ENCODE peak calls at places on chromosomes 3 and 15, in ten cellular contexts. I, W, A, Z, L, R, Q, D, K and H are unnamed samples. For H3K9me2, the result is how much of the 10 kb centered on the place peaks cover.

GRCh38 chr3:78659386-78659987 is 1108.3 kb downstream of the ROBO1 start:
- DNase-seq in I (peak), W (peak), A (peak), Z (peak), L (peak), R (peak), Q (peak), D (peak), K (peak), H (peak)

GRCh38 chr3:33006081-33006480 is 54.6 kb downstream of the CCR4 start:
- DNase-seq in I (no peak), W (no peak), A (no peak), Z (peak), L (no peak), R (no peak), Q (no peak), D (no peak), K (no peak), H (no peak)

GRCh38 chr3:195015021-195015420 is 255.9 kb downstream of the XXYLT1 start:
- DNase-seq in I (no peak), W (no peak), A (peak), Z (no peak), L (no peak), R (no peak), Q (no peak), D (no peak), K (no peak), H (peak)

GRCh38 chr3:133890972-133891644 is 4.6 kb downstream of the RAB6B start:
- DNase-seq in I (no peak), W (no peak), A (no peak), Z (no peak), L (no peak), R (no peak), Q (no peak), D (no peak), K (no peak), H (no peak)

GRCh38 chr3:112818289-112818688 is 28.4 kb downstream of the CD200R1L start:
- DNase-seq in I (no peak), W (peak), A (no peak), Z (no peak), L (no peak), R (peak), Q (no peak), D (no peak), K (peak), H (no peak)

GRCh38 chr3:108620250-108620649 is 30.7 kb downstream of the DZIP3 start:
- DNase-seq in I (no peak), W (no peak), A (no peak), Z (no peak), L (peak), R (no peak), Q (no peak), D (no peak), K (no peak), H (no peak)

GRCh38 chr15:64611085-64611484 is 150.7 kb downstream of the ZNF609 start:
- DNase-seq in I (no peak), W (peak), A (no peak), Z (no peak), L (no peak), R (no peak), Q (no peak), D (no peak), K (no peak), H (no peak)

GRCh38 chr15:81265256-81265943 is 58.5 kb downstream of the STARD5 start:
- DNase-seq in I (peak), W (no peak), A (peak), Z (peak), L (no peak), R (no peak), Q (no peak), D (no peak), K (no peak), H (no peak)

GRCh38 chr3:149364624-149365023 is 12.8 kb downstream of the TM4SF1 start:
- DNase-seq in I (no peak), W (no peak), A (no peak), Z (no peak), L (no peak), R (no peak), Q (no peak), D (no peak), K (no peak), H (no peak)

GRCh38 chr3:20043825-20044224 is 3.6 kb downstream of the KAT2B start:
- DNase-seq in I (no peak), W (no peak), A (peak), Z (no peak), L (no peak), R (no peak), Q (no peak), D (no peak), K (no peak), H (peak)

GRCh38 chr3:194126790-194127189 is 9.2 kb upstream of the HES1 start:
- DNase-seq in I (no peak), W (no peak), A (no peak), Z (no peak), L (no peak), R (no peak), Q (no peak), D (no peak), K (no peak), H (no peak)

GRCh38 chr3:139559541-139559940 is 20.0 kb upstream of the RBP1 start:
- DNase-seq in I (no peak), W (peak), A (no peak), Z (no peak), L (no peak), R (peak), Q (no peak), D (no peak), K (no peak), H (peak)

GRCh38 chr3:17195856-17196604 is 311.3 kb downstream of the PLCL2 start:
- DNase-seq in I (peak), W (peak), A (peak), Z (peak), L (no peak), R (peak), Q (no peak), D (no peak), K (peak), H (no peak)

GRCh38 chr15:57921371-57921770 is 144.1 kb downstream of the ALDH1A2 start:
- DNase-seq in I (no peak), W (no peak), A (no peak), Z (no peak), L (no peak), R (peak), Q (no peak), D (no peak), K (no peak), H (no peak)

GRCh38 chr3:60403866-60404265 is 847.4 kb downstream of the FHIT start:
- DNase-seq in I (no peak), W (no peak), A (peak), Z (no peak), L (no peak), R (peak), Q (no peak), D (no peak), K (no peak), H (no peak)

GRCh38 chr15:55237219-55238130 is 40.7 kb upstream of the RSL24D1 start:
- DNase-seq in I (no peak), W (no peak), A (no peak), Z (no peak), L (no peak), R (no peak), Q (no peak), D (no peak), K (no peak), H (no peak)

GRCh38 chr3:174784206-174784934 is 74.8 kb upstream of the NAALADL2 start:
- DNase-seq in I (no peak), W (peak), A (no peak), Z (no peak), L (no peak), R (peak), Q (no peak), D (no peak), K (no peak), H (no peak)

GRCh38 chr3:127196002-127196401 is 3.1 kb downstream of the PRR23E start:
- DNase-seq in I (no peak), W (no peak), A (no peak), Z (no peak), L (no peak), R (no peak), Q (no peak), D (no peak), K (no peak), H (no peak)

GRCh38 chr3:184334470-184335158 is 2.8 kb upstream of the FAM131A start:
- DNase-seq in I (no peak), W (peak), A (no peak), Z (no peak), L (no peak), R (peak), Q (peak), D (no peak), K (peak), H (peak)

GRCh38 chr3:182596673-182597410 is 196.5 kb upstream of the ATP11B start:
- DNase-seq in I (no peak), W (no peak), A (no peak), Z (no peak), L (no peak), R (no peak), Q (no peak), D (no peak), K (no peak), H (no peak)

GRCh38 chr3:188687389-188687788 is 484.4 kb upstream of the TPRG1 start:
- DNase-seq in I (no peak), W (peak), A (no peak), Z (peak), L (no peak), R (peak), Q (no peak), D (no peak), K (no peak), H (peak)

GRCh38 chr3:123096701-123097100 is 29.9 kb downstream of the PDIA5 start:
- DNase-seq in I (no peak), W (no peak), A (no peak), Z (no peak), L (peak), R (peak), Q (peak), D (no peak), K (no peak), H (no peak)

GRCh38 chr3:133833880-133834620 is 28.4 kb downstream of the SRPRB start:
- DNase-seq in I (no peak), W (no peak), A (no peak), Z (no peak), L (no peak), R (no peak), Q (no peak), D (no peak), K (no peak), H (no peak)

GRCh38 chr3:170007031-170007663 is 30.6 kb upstream of the GPR160 start:
- DNase-seq in I (peak), W (no peak), A (peak), Z (no peak), L (no peak), R (peak), Q (no peak), D (no peak), K (no peak), H (no peak)

GRCh38 chr3:64687781-64688515 is at the start of gene ADAMTS9:
- DNase-seq in I (no peak), W (no peak), A (no peak), Z (peak), L (peak), R (peak), Q (peak), D (no peak), K (no peak), H (peak)

GRCh38 chr3:151419806-151420205 is 35.3 kb upstream of the P2RY12 start:
- DNase-seq in I (no peak), W (no peak), A (no peak), Z (no peak), L (no peak), R (no peak), Q (no peak), D (no peak), K (no peak), H (no peak)

GRCh38 chr3:25558106-25558505 is 106.6 kb downstream of the TOP2B start:
- DNase-seq in I (no peak), W (no peak), A (no peak), Z (no peak), L (no peak), R (no peak), Q (no peak), D (no peak), K (no peak), H (no peak)

GRCh38 chr3:126934149-126934548 is 48.8 kb upstream of the PLXNA1 start:
- DNase-seq in I (no peak), W (no peak), A (no peak), Z (no peak), L (peak), R (peak), Q (peak), D (no peak), K (no peak), H (no peak)

DNA sequence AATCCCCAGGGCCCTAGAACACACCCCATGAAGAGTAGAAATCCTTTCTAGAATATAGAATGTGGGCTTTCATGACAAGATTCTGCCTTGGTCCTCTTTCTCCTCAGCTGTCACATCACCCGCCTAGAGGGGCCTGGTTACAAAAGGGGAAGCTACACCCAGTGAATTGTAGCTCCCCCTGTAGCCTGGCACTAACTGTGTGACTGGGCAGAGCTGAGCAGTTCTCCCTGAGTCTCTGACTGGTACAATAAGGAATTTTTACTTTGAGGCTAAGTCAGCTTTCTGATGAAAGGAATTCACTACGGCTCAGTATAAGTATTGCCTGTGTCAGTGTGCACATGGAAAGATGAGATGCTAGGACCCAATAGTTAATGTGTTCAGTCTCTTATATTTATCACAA is 28.7 kb upstream of the ZNF148 start:
- DNase-seq in I (no peak), W (no peak), A (no peak), Z (peak), L (no peak), R (peak), Q (no peak), D (no peak), K (peak), H (no peak)
- H3K9me2 ChIP-seq in I (under half), W (under half), A (under half), Z (under half), L (under half), R (under half), Q (under half), D (under half), K (under half), H (under half)

GRCh38 chr15:73921257-73921890 is 4.9 kb upstream of the LOXL1 start:
- DNase-seq in I (no peak), W (peak), A (no peak), Z (no peak), L (no peak), R (peak), Q (no peak), D (no peak), K (no peak), H (no peak)
- H3K27ac ChIP-seq in I (no peak), W (peak), A (no peak), Z (no peak), L (no peak), R (peak), Q (peak), D (no peak), K (no peak), H (no peak)

DNA sequence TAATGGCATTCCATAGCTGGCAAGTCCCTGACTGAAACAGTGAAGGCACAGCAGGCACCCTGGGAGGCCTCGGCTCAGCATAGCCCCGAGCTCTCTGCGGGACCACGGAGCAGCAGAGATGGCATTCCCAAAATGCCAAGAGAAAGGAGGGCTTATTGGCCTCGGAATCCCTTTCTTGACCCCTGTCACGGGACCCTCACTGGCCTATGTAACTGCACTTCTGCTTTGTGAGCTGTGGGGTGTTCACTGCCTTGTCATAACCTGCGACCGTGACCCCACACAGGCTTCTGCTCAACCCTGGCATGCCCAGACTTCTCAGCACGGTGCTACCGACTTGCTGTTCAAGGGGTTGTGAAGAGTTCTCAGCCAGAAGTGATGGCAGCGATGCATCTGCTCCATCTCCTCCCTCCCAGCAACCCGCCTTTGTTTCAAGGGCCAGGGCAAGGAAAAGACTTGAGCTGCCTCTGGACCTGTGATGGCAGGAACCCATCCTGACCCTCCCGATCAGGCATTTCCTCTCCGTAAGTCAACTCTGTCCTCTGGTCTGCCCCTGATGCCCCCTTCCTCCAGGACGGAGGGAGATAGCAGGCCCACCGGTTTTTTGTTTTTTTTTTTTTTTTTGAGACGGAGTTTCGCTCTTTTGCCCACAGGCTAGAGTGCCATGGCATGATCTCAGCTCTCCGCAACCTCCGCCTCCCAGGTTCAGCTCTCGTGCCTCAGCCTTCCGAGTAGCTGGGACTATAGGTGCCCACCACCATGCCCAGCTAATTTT is 30.5 kb downstream of the EHD4 start:
- DNase-seq in I (no peak), W (no peak), A (no peak), Z (peak), L (no peak), R (no peak), Q (no peak), D (no peak), K (no peak), H (no peak)
- H3K9me2 ChIP-seq in I (under half), W (under half), A (under half), Z (under half), L (under half), R (under half), Q (under half), D (under half), K (under half), H (under half)

DNA sequence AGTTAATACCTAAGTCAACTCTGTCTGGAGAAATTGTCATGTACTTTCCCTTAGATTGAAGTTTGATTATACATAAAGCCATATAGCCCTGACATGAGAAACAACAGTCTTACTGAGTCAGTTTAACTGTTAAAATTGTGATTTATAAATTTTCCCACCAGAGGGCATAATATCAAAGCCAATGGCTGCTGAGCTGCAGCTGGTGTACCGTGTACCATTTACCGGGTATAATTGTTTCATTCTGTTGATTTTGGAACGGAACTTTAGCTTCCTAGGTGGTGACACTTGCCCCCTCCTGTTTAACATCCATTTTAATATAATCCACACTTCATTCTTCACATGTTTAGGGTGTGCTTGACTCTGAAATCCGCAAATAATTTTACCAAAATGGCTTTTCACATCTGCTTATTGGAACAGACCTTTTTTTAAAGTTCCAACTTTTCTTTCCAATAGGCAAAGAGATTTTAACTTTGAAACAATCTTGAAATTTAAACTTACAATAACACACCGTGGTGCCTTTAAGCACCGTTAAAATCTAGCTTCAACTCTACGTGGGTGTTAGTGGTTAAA is 72.8 kb downstream of the SLC9A9 start:
- DNase-seq in I (peak), W (peak), A (peak), Z (peak), L (peak), R (peak), Q (peak), D (peak), K (peak), H (no peak)
- H3K27ac ChIP-seq in I (no peak), W (no peak), A (no peak), Z (no peak), L (no peak), R (no peak), Q (no peak), D (no peak), K (no peak), H (no peak)

GRCh38 chr15:80120636-80121035 is 32.2 kb upstream of the FAH start:
- DNase-seq in I (no peak), W (no peak), A (no peak), Z (no peak), L (no peak), R (no peak), Q (no peak), D (no peak), K (no peak), H (no peak)
- H3K9me2 ChIP-seq in I (under half), W (under half), A (under half), Z (under half), L (under half), R (under half), Q (under half), D (under half), K (under half), H (under half)

DNA sequence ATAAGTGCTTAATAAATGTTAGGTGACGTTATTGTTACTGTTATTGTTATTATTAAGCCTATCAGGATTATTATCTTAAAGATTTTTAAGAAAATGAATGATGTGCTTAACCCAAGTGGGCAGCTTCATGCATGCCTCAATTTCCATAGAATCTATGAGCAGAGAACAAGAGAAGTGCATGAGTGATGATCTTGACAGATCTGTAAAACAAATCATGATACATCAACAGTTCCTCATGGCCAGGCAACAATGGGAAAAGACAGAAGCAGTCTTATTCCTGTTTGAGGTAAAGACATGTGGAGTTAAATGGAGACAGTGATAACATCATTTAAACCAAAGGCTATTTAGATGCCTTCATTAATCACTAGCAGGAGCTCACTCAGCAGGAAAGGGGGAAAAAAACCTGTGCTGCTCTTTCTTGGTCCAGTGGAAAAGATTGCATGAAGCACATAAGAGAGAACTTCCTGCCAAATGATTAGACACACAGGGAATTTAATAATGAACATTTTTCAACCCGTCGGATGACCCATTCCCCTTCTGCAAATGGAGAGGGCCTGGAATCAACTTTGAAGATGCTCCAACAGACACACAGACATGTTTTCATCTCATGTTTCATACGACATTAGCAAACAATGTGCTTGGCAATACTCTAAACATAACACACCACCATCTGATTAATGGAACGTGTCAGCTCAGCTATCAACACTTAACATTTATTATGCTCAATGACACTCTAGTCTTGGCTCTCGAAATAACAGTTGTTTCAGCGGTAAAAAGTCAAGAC is 212.2 kb upstream of the LRRN1 start:
- DNase-seq in I (no peak), W (no peak), A (no peak), Z (no peak), L (no peak), R (no peak), Q (no peak), D (no peak), K (no peak), H (no peak)
- H3K27ac ChIP-seq in I (no peak), W (no peak), A (no peak), Z (no peak), L (no peak), R (no peak), Q (no peak), D (no peak), K (no peak), H (no peak)

GRCh38 chr3:68909719-68910118 is 22.6 kb downstream of the TAFA4 start:
- DNase-seq in I (no peak), W (no peak), A (no peak), Z (no peak), L (no peak), R (no peak), Q (no peak), D (no peak), K (no peak), H (no peak)

GRCh38 chr3:68904578-68904977 is 27.8 kb downstream of the TAFA4 start:
- DNase-seq in I (no peak), W (no peak), A (no peak), Z (no peak), L (no peak), R (no peak), Q (no peak), D (no peak), K (no peak), H (no peak)

GRCh38 chr3:68904064-68904463 is 28.3 kb downstream of the TAFA4 start:
- DNase-seq in I (no peak), W (no peak), A (no peak), Z (no peak), L (no peak), R (no peak), Q (no peak), D (no peak), K (no peak), H (no peak)
- H3K9me2 ChIP-seq in I (under half), W (under half), A (under half), Z (under half), L (under half), R (under half), Q (under half), D (under half), K (under half), H (under half)